ENCODE peak calls at places on chromosomes 12 and 14, in eight cellular contexts. G is keratinocyte, M is mesenchymal stem cell, U is iPS DF 6.9, Z is right cardiac atrium, R is suprapubic skin, W is mesendoderm, S is hepatocyte. C is an unnamed sample.
A peak's percentile ranks its signal among the peaks of the same experiment; 100 is the strongest.

GRCh38 chr12:97630875-97631274 is 168.3 kb downstream of the RMST start:
- DNase-seq in G (no peak), M (no peak), U (no peak), Z (no peak), R (no peak), W (no peak), S (no peak), C (no peak)

GRCh38 chr14:104035300-104035699 is 50.2 kb upstream of the ASPG start:
- DNase-seq in G (no peak), M (no peak), U (no peak), Z (no peak), R (no peak), W (no peak), S (no peak), C (no peak)

GRCh38 chr12:113194971-113195391 is 9.5 kb downstream of the RITA1 start:
- DNase-seq in G (no peak), M (peak; percentile 66), U (no peak), Z (no peak), R (no peak), W (no peak), S (no peak), C (no peak)

GRCh38 chr12:127284870-127285431 is 982.0 kb upstream of the TMEM132C start:
- DNase-seq in G (no peak), M (peak; percentile 2), U (no peak), Z (no peak), R (peak; percentile 70), W (no peak), S (no peak), C (no peak)

GRCh38 chr12:67989184-67989965 is at the start of gene IFNG-AS1:
- DNase-seq in G (no peak), M (no peak), U (no peak), Z (no peak), R (no peak), W (no peak), S (no peak), C (no peak)

GRCh38 chr12:62813031-62813829 is 121.7 kb downstream of the PPM1H start:
- DNase-seq in G (no peak), M (peak; percentile 65), U (peak; percentile 60), Z (peak; percentile 75), R (no peak), W (peak; percentile 83), S (peak; percentile 80), C (no peak)

GRCh38 chr12:18634382-18634781 is 103.4 kb downstream of the PLCZ1 start:
- DNase-seq in G (no peak), M (no peak), U (no peak), Z (no peak), R (no peak), W (no peak), S (no peak), C (no peak)

GRCh38 chr14:74571901-74572828 is 39.9 kb downstream of the LTBP2 start:
- DNase-seq in G (peak; percentile 76), M (peak; percentile 100), U (no peak), Z (no peak), R (no peak), W (no peak), S (peak; percentile 57), C (no peak)

GRCh38 chr14:75864352-75864751 is 117.4 kb downstream of the TGFB3 start:
- DNase-seq in G (peak; percentile 64), M (peak; percentile 77), U (no peak), Z (no peak), R (no peak), W (no peak), S (no peak), C (no peak)

GRCh38 chr14:74442757-74443156 is 16.7 kb upstream of the SYNDIG1L start:
- DNase-seq in G (no peak), M (no peak), U (no peak), Z (no peak), R (no peak), W (no peak), S (no peak), C (no peak)

GRCh38 chr12:59432057-59432456 is 163.8 kb upstream of the SLC16A7 start:
- DNase-seq in G (no peak), M (no peak), U (no peak), Z (no peak), R (no peak), W (no peak), S (no peak), C (no peak)

GRCh38 chr14:70822706-70823185 is 13.4 kb upstream of the MAP3K9 start:
- DNase-seq in G (no peak), M (peak; percentile 52), U (peak; percentile 76), Z (no peak), R (no peak), W (peak; percentile 92), S (peak; percentile 78), C (no peak)

GRCh38 chr12:112973712-112974305 is 4.5 kb upstream of the OAS2 start:
- DNase-seq in G (no peak), M (no peak), U (no peak), Z (no peak), R (no peak), W (no peak), S (no peak), C (no peak)

GRCh38 chr12:38776657-38777056 is 128.7 kb downstream of the CPNE8 start:
- DNase-seq in G (no peak), M (peak; percentile 14), U (no peak), Z (no peak), R (no peak), W (no peak), S (no peak), C (no peak)

GRCh38 chr14:91078095-91078737 is 17.8 kb upstream of the RPS6KA5 start:
- DNase-seq in G (no peak), M (no peak), U (no peak), Z (no peak), R (no peak), W (no peak), S (no peak), C (no peak)

GRCh38 chr12:62911288-62911687 is 23.7 kb downstream of the PPM1H start:
- DNase-seq in G (no peak), M (no peak), U (no peak), Z (no peak), R (no peak), W (no peak), S (no peak), C (no peak)

GRCh38 chr14:104891121-104891551 is 26.1 kb downstream of the CEP170B start:
- DNase-seq in G (no peak), M (no peak), U (no peak), Z (no peak), R (no peak), W (no peak), S (peak; percentile 3), C (no peak)

GRCh38 chr12:53184828-53185227 is 4.1 kb upstream of the CSAD start:
- DNase-seq in G (no peak), M (no peak), U (no peak), Z (no peak), R (peak; percentile 35), W (no peak), S (no peak), C (no peak)

GRCh38 chr14:77109656-77110055 is 11.6 kb downstream of the CIPC start:
- DNase-seq in G (no peak), M (no peak), U (no peak), Z (no peak), R (no peak), W (peak; percentile 55), S (no peak), C (no peak)
- H3K4me3 ChIP-seq in G (no peak overlapping the region), M (no peak overlapping the region), U (no peak overlapping the region), Z (no peak overlapping the region), R (no peak overlapping the region), W (no peak overlapping the region), S (no peak overlapping the region), C (no peak overlapping the region)

DNA sequence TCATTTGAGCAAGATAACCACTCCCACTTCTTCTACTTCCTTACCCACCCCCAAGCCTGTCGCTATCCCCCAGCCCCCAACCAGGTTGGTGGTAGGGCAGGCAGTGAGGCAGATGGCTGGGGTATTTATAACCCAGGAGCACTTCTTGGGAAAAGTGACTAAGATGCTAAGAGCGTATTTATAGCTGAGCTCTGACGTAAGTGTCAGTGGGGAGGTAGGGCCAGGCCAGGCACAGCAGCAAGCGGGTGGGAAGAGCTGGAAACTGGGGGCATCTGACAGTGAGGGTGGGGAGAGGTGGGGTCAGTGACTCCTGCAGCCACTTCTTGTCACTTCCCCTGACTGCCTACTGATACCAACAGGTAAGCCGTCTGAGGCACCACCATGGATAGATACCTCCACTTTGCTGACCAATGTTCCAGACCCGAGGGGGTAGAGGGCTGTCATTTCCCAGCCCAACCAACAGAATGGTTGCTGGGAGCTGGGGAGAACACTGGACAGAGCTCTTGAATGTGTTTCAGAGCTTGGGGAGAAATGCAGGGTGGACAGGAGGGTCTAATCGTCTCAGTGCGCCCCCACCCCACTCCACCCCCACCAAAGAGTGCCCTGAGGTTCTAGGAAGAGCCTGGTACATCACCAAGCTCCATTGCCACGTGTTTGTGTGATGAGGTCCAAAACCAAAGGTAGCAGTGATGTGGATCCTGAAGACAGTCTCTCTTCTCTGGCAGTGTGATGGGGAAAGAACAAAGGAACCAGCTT is 2.7 kb upstream of the INHBE start:
- DNase-seq in G (no peak), M (peak; percentile 97), U (no peak), Z (peak; percentile 58), R (no peak), W (peak; percentile 92), S (peak; percentile 88), C (no peak)
- H3K4me1 ChIP-seq in G (peaks cover 12% of the 10 kb centered on the region), M (peaks cover 24% of the 10 kb centered on the region), U (peaks cover 12% of the 10 kb centered on the region), Z (no peaks in the 10 kb centered on the region), R (peaks cover 6% of the 10 kb centered on the region), W (peaks cover 10% of the 10 kb centered on the region), S (peaks cover 42% of the 10 kb centered on the region), C (no peaks in the 10 kb centered on the region)

GRCh38 chr12:14167005-14167628 is 185.7 kb upstream of the GRIN2B start:
- DNase-seq in G (no peak), M (peak; percentile 56), U (peak; percentile 52), Z (no peak), R (no peak), W (peak; percentile 69), S (peak; percentile 66), C (no peak)

DNA sequence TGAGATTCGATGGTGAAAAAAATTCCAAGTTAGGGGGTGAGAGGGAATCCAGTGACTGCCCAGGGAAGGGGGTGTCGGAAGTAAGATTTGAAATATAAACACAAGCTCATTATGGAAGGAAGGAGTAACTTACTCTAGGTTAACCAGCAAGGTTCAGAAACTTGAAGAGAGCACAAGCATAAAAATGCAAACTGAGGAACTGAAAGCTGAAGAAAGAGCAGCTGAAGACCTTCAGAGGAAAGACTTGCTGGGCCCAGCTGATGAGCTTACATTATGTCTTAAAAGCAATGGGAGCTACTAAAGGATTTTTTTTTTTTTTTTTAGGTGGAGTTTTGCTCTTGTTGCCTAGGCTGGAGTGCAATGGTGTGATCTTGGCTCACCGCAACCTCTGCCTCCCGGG is 189.7 kb upstream of the GRIN2B start:
- DNase-seq in G (no peak), M (no peak), U (no peak), Z (no peak), R (no peak), W (no peak), S (no peak), C (no peak)
- H3K4me3 ChIP-seq in G (no peak overlapping the region), M (no peak overlapping the region), U (no peak overlapping the region), Z (no peak overlapping the region), R (no peak overlapping the region), W (no peak overlapping the region), S (no peak overlapping the region), C (no peak overlapping the region)

GRCh38 chr12:25054076-25054782 is 105.3 kb upstream of the BCAT1 start:
- DNase-seq in G (peak; percentile 64), M (no peak), U (no peak), Z (no peak), R (no peak), W (no peak), S (no peak), C (no peak)
- H3K4me1 ChIP-seq in G (peaks cover 32% of the 10 kb centered on the region), M (peaks cover 1% of the 10 kb centered on the region), U (no peaks in the 10 kb centered on the region), Z (peaks cover 1% of the 10 kb centered on the region), R (peaks cover 31% of the 10 kb centered on the region), W (no peaks in the 10 kb centered on the region), S (no peaks in the 10 kb centered on the region), C (peaks cover 6% of the 10 kb centered on the region)